ENCODE peak calls at places on chromosome 19, in four cellular contexts. C is body of pancreas, Z is lung, V is left cardiac atrium. H is an unnamed sample.

GRCh38 chr19:51676566-51677083 is 16.5 kb upstream of the SPACA6 start:
- ATAC-seq in C (no peak), Z (no peak), V (no peak), H (no peak)

GRCh38 chr19:16373539-16373938 is 48.9 kb downstream of the KLF2 start:
- ATAC-seq in C (peak; percentile 22), Z (no peak), V (peak; percentile 33), H (peak; percentile 88)

GRCh38 chr19:53876651-53877224 is 5.3 kb upstream of the PRKCG start:
- ATAC-seq in C (no peak), Z (no peak), V (no peak), H (no peak)

GRCh38 chr19:29260477-29261317 is 47.7 kb upstream of the UQCRFS1 start:
- ATAC-seq in C (no peak), Z (no peak), V (no peak), H (no peak)

GRCh38 chr19:40315812-40316475 is 30.8 kb upstream of the AKT2 start:
- ATAC-seq in C (no peak), Z (no peak), V (peak; percentile 14), H (no peak)

GRCh38 chr19:13198634-13199033 is 48.4 kb downstream of the IER2 start:
- ATAC-seq in C (no peak), Z (no peak), V (no peak), H (no peak)

GRCh38 chr19:13646758-13647157 is 117.6 kb upstream of the MRI1 start:
- ATAC-seq in C (no peak), Z (no peak), V (no peak), H (no peak)

GRCh38 chr19:18895828-18896341 is at the start of gene CERS1:
- ATAC-seq in C (no peak), Z (no peak), V (no peak), H (no peak)

GRCh38 chr19:6958786-6959185 is 62.4 kb downstream of the MBD3L2B start:
- ATAC-seq in C (no peak), Z (no peak), V (no peak), H (no peak)

GRCh38 chr19:46660601-46661019 is 372 bp downstream of the DACT3 start:
- ATAC-seq in C (peak; percentile 19), Z (peak; percentile 2), V (peak; percentile 2), H (no peak)

GRCh38 chr19:28505933-28506332 is 707.0 kb downstream of the UQCRFS1 start:
- ATAC-seq in C (no peak), Z (no peak), V (no peak), H (no peak)

GRCh38 chr19:2479556-2480194 is 3.7 kb downstream of the GADD45B start:
- ATAC-seq in C (no peak), Z (no peak), V (no peak), H (no peak)

GRCh38 chr19:6536138-6536671 is 5.4 kb downstream of the TNFSF9 start:
- ATAC-seq in C (no peak), Z (peak; percentile 71), V (peak; percentile 60), H (no peak)

GRCh38 chr19:55801416-55801815 is 30.4 kb downstream of the NLRP11 start:
- ATAC-seq in C (no peak), Z (no peak), V (no peak), H (no peak)

GRCh38 chr19:58395220-58395978 is at the start of gene RNF225:
- ATAC-seq in C (peak; percentile 63), Z (peak; percentile 36), V (peak; percentile 11), H (no peak)

GRCh38 chr19:55156202-55157063 is 1.1 kb downstream of the TNNI3 start:
- ATAC-seq in C (no peak), Z (no peak), V (peak; percentile 48), H (no peak)

GRCh38 chr19:38727868-38728660 is 16.2 kb downstream of the CAPN12 start:
- ATAC-seq in C (no peak), Z (no peak), V (peak; percentile 56), H (no peak)

GRCh38 chr19:18730885-18731513 is 47.5 kb downstream of the CRTC1 start:
- ATAC-seq in C (no peak), Z (no peak), V (no peak), H (no peak)